ENCODE peak calls at places on chromosomes 13 and 19, in five cellular contexts. A is heart right ventricle; V is CD4-positive, alpha-beta T cell; M is neural progenitor cell; N is CD8-positive, alpha-beta memory T cell. Z is an unnamed sample.

GRCh38 chr19:17703823-17704463 is 15.3 kb upstream of the MAP1S start:
- DNase-seq in A (peak; percentile 55), V (peak; percentile 68), M (peak; percentile 77), N (peak; percentile 67), Z (no peak)

GRCh38 chr13:46550822-46551221 is 2.1 kb upstream of the LRCH1 start:
- DNase-seq in A (no peak), V (no peak), M (no peak), N (no peak), Z (no peak)

GRCh38 chr13:106599875-106600797 is 32.2 kb upstream of the ARGLU1 start:
- DNase-seq in A (no peak), V (no peak), M (no peak), N (no peak), Z (no peak)

GRCh38 chr13:109989155-109989554 is 202.8 kb upstream of the IRS2 start:
- DNase-seq in A (no peak), V (no peak), M (no peak), N (no peak), Z (no peak)

GRCh38 chr13:113034451-113035208 is 65.6 kb downstream of the MCF2L start:
- DNase-seq in A (peak; percentile 32), V (no peak), M (peak; percentile 61), N (no peak), Z (peak; percentile 69)

GRCh38 chr19:29708553-29709439 is 6.3 kb downstream of the C19orf12 start:
- DNase-seq in A (peak; percentile 42), V (no peak), M (no peak), N (no peak), Z (no peak)

GRCh38 chr13:44311011-44311481 is 62.6 kb upstream of the SERP2 start:
- DNase-seq in A (no peak), V (no peak), M (no peak), N (no peak), Z (no peak)

GRCh38 chr19:20513179-20513934 is 52.2 kb downstream of the ZNF737 start:
- DNase-seq in A (no peak), V (no peak), M (no peak), N (no peak), Z (peak; percentile 0)

GRCh38 chr19:31838163-31838798 is 489.0 kb upstream of the TSHZ3 start:
- DNase-seq in A (no peak), V (no peak), M (peak; percentile 60), N (no peak), Z (no peak)

GRCh38 chr19:46841458-46842083 is 9.1 kb downstream of the AP2S1 start:
- DNase-seq in A (peak; percentile 73), V (no peak), M (no peak), N (no peak), Z (no peak)

GRCh38 chr19:4866595-4867424 is 657 bp downstream of the PLIN3 start:
- DNase-seq in A (peak; percentile 63), V (peak; percentile 26), M (peak; percentile 80), N (peak; percentile 44), Z (no peak)

GRCh38 chr19:45623984-45624383 is 15.2 kb downstream of the EML2 start:
- DNase-seq in A (no peak), V (no peak), M (no peak), N (no peak), Z (no peak)

GRCh38 chr19:8456064-8456463 is 11.3 kb downstream of the HNRNPM start:
- DNase-seq in A (no peak), V (no peak), M (peak; percentile 58), N (no peak), Z (no peak)

GRCh38 chr19:33412617-33413425 is 39.3 kb downstream of the CEBPG start:
- DNase-seq in A (no peak), V (no peak), M (no peak), N (no peak), Z (no peak)

GRCh38 chr13:76829572-76830327 is 56.5 kb downstream of the KCTD12 start:
- DNase-seq in A (no peak), V (no peak), M (no peak), N (no peak), Z (no peak)

GRCh38 chr19:29831041-29831548 is 19.3 kb downstream of the CCNE1 start:
- DNase-seq in A (no peak), V (peak; percentile 61), M (no peak), N (peak; percentile 86), Z (no peak)

GRCh38 chr13:110907951-110908898 is 6.6 kb downstream of the ANKRD10 start:
- DNase-seq in A (no peak), V (no peak), M (no peak), N (no peak), Z (no peak)

GRCh38 chr19:4229179-4229931 is at the start of gene EBI3:
- DNase-seq in A (no peak), V (no peak), M (no peak), N (no peak), Z (no peak)

GRCh38 chr19:8552810-8553209 is 24.4 kb downstream of the MYO1F start:
- DNase-seq in A (no peak), V (no peak), M (peak; percentile 57), N (no peak), Z (no peak)

GRCh38 chr13:99398071-99398470 is 90.9 kb upstream of the GPR183 start:
- DNase-seq in A (no peak), V (no peak), M (no peak), N (no peak), Z (no peak)

GRCh38 chr13:59545007-59545406 is 618.7 kb downstream of the DIAPH3 start:
- DNase-seq in A (no peak), V (no peak), M (no peak), N (no peak), Z (no peak)

GRCh38 chr19:13689050-13689449 is 75.3 kb upstream of the MRI1 start:
- DNase-seq in A (no peak), V (no peak), M (peak; percentile 43), N (no peak), Z (peak; percentile 39)

GRCh38 chr19:55255618-55256423 is 3.0 kb downstream of the PPP6R1 start:
- DNase-seq in A (no peak), V (peak; percentile 27), M (no peak), N (peak; percentile 44), Z (no peak)

GRCh38 chr19:16820056-16820455 is 9.1 kb upstream of the SIN3B start:
- DNase-seq in A (no peak), V (no peak), M (no peak), N (no peak), Z (no peak)

GRCh38 chr13:24267283-24267682 is 42.1 kb upstream of the C1QTNF9 start:
- DNase-seq in A (no peak), V (no peak), M (no peak), N (peak; percentile 64), Z (no peak)

GRCh38 chr13:44116562-44117315 is 237.0 kb downstream of the LACC1 start:
- DNase-seq in A (no peak), V (no peak), M (no peak), N (no peak), Z (no peak)

GRCh38 chr13:40064154-40064713 is 408.8 kb downstream of the COG6 start:
- DNase-seq in A (no peak), V (no peak), M (no peak), N (no peak), Z (no peak)

GRCh38 chr13:79483302-79483701 is 2.3 kb downstream of the NDFIP2 start:
- DNase-seq in A (no peak), V (no peak), M (no peak), N (no peak), Z (no peak)
- H3K27ac ChIP-seq in A (no peak overlapping the region), V (no peak overlapping the region), M (no peak overlapping the region), N (no peak overlapping the region), Z (no peak overlapping the region)

DNA sequence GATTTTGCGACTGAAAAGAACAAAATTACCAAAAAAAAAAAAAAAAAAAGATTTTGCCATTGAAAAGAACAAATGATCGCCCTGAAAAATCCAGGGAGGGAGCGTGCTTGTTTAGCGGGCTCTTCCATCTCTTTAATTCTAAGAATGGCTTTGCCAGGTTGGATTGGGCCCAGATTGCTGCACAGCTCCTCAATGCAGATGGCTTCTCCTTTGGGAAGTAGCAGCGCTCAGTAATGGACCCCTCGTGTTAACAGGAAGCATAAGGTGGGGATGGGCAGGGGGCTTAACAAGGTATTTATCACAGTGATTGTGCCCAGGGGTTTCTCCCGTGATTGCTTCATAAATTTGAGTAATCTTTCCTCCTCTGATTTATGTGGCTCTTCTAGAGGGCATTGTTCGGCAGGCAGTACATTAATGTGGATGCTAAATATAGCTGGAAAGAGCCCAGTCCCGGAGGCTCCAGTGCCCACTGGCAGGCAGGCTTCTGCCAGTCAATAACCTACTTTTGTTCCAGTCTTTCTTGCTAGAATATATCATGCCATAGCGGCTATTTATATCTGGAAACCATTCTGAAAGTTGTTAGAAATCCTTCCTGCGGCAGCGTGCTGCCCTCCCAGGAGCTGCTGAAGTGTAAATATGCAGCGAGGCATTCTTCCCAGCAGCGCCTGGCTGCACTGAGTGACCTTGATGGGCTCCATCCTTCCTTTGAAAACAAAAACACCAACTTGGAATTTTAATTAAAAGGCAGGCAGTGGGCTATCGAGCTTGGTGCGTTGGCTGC is 64.9 kb downstream of the FGF9 start:
- DNase-seq in A (peak; percentile 21), V (no peak), M (no peak), N (no peak), Z (no peak)
- H3K27ac ChIP-seq in A (peak overlapping the region; percentile 66), V (no peak overlapping the region), M (no peak overlapping the region), N (no peak overlapping the region), Z (no peak overlapping the region)

DNA sequence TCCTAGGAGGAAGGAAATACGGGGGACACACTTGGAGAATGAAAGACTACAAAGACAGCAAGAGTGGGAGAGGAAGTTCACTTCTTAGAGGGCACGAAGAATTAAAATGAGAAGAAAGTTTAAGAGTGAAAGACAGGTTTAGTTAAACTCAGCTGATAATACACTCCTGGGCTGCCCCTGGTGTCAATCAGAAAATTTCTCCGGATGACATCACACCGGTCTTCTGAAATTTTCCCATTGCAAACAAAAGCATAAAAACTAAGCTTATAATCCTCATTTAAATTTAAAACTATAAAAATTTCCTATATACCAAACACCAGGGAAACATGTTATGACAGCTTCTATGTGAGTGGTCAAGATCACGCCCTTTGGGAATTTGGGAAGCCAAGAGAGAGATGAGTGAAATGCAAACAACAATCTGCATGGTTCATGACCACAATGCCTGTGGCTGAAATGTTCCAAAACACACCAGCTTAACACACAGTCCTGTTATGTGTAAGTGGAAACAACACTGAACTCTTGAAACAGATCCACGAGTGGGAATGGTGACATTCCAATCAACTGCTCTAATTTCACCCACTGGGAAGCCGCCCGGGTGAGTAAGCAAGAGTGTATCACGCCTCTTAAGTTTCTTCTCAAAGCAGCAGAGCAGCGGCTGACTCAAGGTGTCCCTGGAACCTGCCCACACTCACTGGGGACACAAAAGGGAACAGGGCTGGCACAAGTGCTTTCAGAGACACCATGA is 49.0 kb downstream of the BRD4 start:
- DNase-seq in A (no peak), V (no peak), M (no peak), N (no peak), Z (peak; percentile 25)
- H3K27ac ChIP-seq in A (no peak overlapping the region), V (no peak overlapping the region), M (no peak overlapping the region), N (no peak overlapping the region), Z (no peak overlapping the region)

DNA sequence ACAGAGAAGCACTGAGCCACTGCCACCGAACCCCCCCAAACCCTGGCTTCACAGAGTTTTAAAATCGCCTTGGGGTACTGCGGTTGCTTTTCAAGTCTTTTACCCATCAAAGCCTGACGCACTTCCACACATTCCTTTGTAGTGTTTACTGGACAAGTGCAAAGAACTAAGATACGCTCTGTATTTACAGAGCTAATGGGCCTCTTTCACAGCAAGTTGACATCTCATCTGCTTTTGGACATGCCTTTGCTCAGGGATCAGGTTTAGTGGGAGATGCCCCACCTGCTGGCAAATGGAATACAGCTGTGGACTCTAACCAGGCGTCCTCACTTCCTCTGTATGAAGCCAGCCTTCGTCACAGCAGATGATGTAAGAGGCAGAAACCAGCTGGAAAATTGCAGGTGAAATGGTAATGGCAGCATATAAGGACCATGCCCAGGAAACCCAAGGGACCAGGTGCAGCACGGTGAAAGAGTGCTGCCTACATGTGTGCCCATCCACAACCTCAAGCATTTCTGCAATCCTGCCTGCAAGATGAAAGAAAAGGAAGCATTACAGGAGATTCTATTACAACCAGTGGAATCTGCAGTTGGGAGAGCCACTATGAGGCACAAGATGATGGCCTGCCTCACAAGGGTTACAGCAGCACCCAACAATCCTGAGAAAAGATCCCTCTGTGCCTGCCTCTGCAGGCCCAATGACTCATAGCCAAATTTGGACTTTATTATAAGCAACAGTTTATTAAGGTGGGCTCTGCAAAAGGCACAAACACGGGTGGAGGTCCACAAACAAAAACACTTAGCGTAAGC is 34.7 kb downstream of the BRD4 start:
- DNase-seq in A (no peak), V (no peak), M (no peak), N (peak; percentile 77), Z (no peak)
- H3K27ac ChIP-seq in A (no peak overlapping the region), V (no peak overlapping the region), M (no peak overlapping the region), N (no peak overlapping the region), Z (no peak overlapping the region)